ENCODE peak calls at places on chromosome 17, in five cellular contexts. One of them, this sample, is unnamed.

GRCh38 chr17:57004944-57005579 is 27.1 kb downstream of the SCPEP1 start:
- DNase-seq in keratinocyte: no peak
- DNase-seq in AG04449: no peak
- DNase-seq in fibroblast of the aortic adventitia: no peak
- DNase-seq in astrocyte of the cerebellum: no peak
- DNase-seq in this sample: no peak

GRCh38 chr17:39243155-39243554 is 17.4 kb upstream of the STAC2 start:
- DNase-seq in keratinocyte: no peak
- DNase-seq in AG04449: no peak
- DNase-seq in fibroblast of the aortic adventitia: no peak
- DNase-seq in astrocyte of the cerebellum: no peak
- DNase-seq in this sample: no peak

GRCh38 chr17:39674702-39675389 is 6.6 kb downstream of the PNMT start:
- DNase-seq in keratinocyte: no peak
- DNase-seq in AG04449: no peak
- DNase-seq in fibroblast of the aortic adventitia: peak
- DNase-seq in astrocyte of the cerebellum: no peak
- DNase-seq in this sample: peak

GRCh38 chr17:2064980-2065785 is 10.3 kb downstream of the HIC1 start:
- DNase-seq in keratinocyte: no peak
- DNase-seq in AG04449: no peak
- DNase-seq in fibroblast of the aortic adventitia: peak
- DNase-seq in astrocyte of the cerebellum: no peak
- DNase-seq in this sample: peak

GRCh38 chr17:17084317-17084835 is 42.1 kb downstream of the MPRIP start:
- DNase-seq in keratinocyte: no peak
- DNase-seq in AG04449: no peak
- DNase-seq in fibroblast of the aortic adventitia: no peak
- DNase-seq in astrocyte of the cerebellum: no peak
- DNase-seq in this sample: no peak

GRCh38 chr17:80362428-80363119 is 52.4 kb upstream of the ENDOV start:
- DNase-seq in keratinocyte: no peak
- DNase-seq in AG04449: no peak
- DNase-seq in fibroblast of the aortic adventitia: peak
- DNase-seq in astrocyte of the cerebellum: no peak
- DNase-seq in this sample: peak

GRCh38 chr17:77733576-77734296 is 224.8 kb upstream of the TNRC6C start:
- DNase-seq in keratinocyte: no peak
- DNase-seq in AG04449: no peak
- DNase-seq in fibroblast of the aortic adventitia: no peak
- DNase-seq in astrocyte of the cerebellum: no peak
- DNase-seq in this sample: no peak

GRCh38 chr17:67477687-67478086 is 100.6 kb downstream of the PITPNC1 start:
- DNase-seq in keratinocyte: peak
- DNase-seq in AG04449: no peak
- DNase-seq in fibroblast of the aortic adventitia: peak
- DNase-seq in astrocyte of the cerebellum: no peak
- DNase-seq in this sample: no peak

GRCh38 chr17:55770220-55770870 is 19.5 kb downstream of the PCTP start:
- DNase-seq in keratinocyte: no peak
- DNase-seq in AG04449: peak
- DNase-seq in fibroblast of the aortic adventitia: peak
- DNase-seq in astrocyte of the cerebellum: peak
- DNase-seq in this sample: peak

GRCh38 chr17:74276561-74277009 is 2.6 kb downstream of the DNAI2 start:
- DNase-seq in keratinocyte: no peak
- DNase-seq in AG04449: no peak
- DNase-seq in fibroblast of the aortic adventitia: peak
- DNase-seq in astrocyte of the cerebellum: no peak
- DNase-seq in this sample: no peak

GRCh38 chr17:81193051-81193410 is 27.0 kb upstream of the AATK start:
- DNase-seq in keratinocyte: no peak
- DNase-seq in AG04449: no peak
- DNase-seq in fibroblast of the aortic adventitia: no peak
- DNase-seq in astrocyte of the cerebellum: no peak
- DNase-seq in this sample: no peak

GRCh38 chr17:70040336-70040735 is 34.7 kb upstream of the KCNJ16 start:
- DNase-seq in keratinocyte: no peak
- DNase-seq in AG04449: no peak
- DNase-seq in fibroblast of the aortic adventitia: peak
- DNase-seq in astrocyte of the cerebellum: no peak
- DNase-seq in this sample: peak

GRCh38 chr17:676060-676745 is 38.4 kb downstream of the VPS53 start:
- DNase-seq in keratinocyte: no peak
- DNase-seq in AG04449: no peak
- DNase-seq in fibroblast of the aortic adventitia: peak
- DNase-seq in astrocyte of the cerebellum: peak
- DNase-seq in this sample: no peak

GRCh38 chr17:66835476-66835875 is 559 bp downstream of the CACNG5 start:
- DNase-seq in keratinocyte: no peak
- DNase-seq in AG04449: no peak
- DNase-seq in fibroblast of the aortic adventitia: no peak
- DNase-seq in astrocyte of the cerebellum: no peak
- DNase-seq in this sample: no peak

DNA sequence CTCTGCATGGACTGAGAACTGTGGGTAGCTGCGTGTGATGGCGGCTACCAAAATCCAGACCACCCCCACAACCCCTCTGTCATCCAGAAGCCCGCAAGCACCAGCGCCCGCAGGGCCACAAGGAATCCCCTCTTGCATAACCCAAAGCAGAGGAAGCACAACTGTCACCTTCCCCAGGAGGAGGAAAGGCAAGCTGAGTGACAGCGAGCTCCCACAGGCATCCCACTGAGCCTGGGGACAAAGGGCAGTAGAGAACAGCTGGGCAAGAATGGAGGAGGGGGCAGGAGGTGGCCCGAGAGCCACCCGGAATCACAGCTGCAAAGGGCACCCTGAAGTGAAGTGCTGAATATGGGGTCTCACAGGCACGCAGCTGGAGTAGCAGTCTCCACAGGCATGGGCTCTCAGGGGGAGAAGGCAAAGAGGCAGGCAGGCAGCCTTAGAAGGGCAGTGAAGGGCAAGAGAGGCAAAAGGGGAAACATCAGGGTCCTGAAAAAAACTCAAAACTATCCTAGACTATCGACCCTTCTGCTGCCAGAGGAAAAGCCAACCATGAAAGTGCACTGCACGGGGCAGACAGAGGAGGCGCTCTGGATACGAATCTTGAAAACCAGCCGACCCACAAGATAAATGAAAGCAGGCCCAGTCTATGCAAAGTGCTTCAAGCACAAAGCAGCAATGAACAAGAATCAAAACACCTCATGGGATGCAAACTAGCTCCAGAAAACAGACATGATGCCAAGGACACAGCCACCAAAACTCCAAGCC is 17.1 kb downstream of the USP36 start:
- DNase-seq in keratinocyte: no peak
- DNase-seq in AG04449: no peak
- DNase-seq in fibroblast of the aortic adventitia: no peak
- DNase-seq in astrocyte of the cerebellum: no peak
- DNase-seq in this sample: no peak
- TF ChIP-seq CTCF in keratinocyte: no peak
- TF ChIP-seq CTCF in AG04449: no peak
- TF ChIP-seq CTCF in fibroblast of the aortic adventitia: no peak
- TF ChIP-seq CTCF in astrocyte of the cerebellum: no peak
- TF ChIP-seq CTCF in this sample: no peak

DNA sequence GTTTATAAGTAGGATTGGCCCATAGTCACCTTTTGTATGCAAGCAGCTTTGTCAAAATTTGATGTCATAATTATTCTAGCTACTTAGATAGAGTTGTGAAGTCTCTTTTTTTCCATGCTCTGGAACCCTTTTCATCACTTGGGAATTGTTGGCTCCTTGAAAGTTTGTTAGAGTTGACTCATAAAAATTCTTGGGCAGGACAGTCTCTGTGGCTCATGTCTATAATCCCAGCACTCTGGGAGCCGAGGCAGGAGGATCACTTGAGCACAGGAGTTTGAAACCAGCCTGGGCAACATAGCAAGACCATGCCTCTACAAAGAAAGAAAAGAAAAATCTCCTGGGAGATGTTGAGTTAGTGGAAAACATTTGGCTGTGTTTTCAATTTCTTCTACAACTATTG is 45.7 kb upstream of the MRC2 start:
- DNase-seq in keratinocyte: no peak
- DNase-seq in AG04449: no peak
- DNase-seq in fibroblast of the aortic adventitia: peak
- DNase-seq in astrocyte of the cerebellum: no peak
- DNase-seq in this sample: no peak
- H3K4me3 ChIP-seq in keratinocyte: no peak
- H3K4me3 ChIP-seq in AG04449: no peak
- H3K4me3 ChIP-seq in fibroblast of the aortic adventitia: no peak
- H3K4me3 ChIP-seq in astrocyte of the cerebellum: no peak
- H3K4me3 ChIP-seq in this sample: no peak

DNA sequence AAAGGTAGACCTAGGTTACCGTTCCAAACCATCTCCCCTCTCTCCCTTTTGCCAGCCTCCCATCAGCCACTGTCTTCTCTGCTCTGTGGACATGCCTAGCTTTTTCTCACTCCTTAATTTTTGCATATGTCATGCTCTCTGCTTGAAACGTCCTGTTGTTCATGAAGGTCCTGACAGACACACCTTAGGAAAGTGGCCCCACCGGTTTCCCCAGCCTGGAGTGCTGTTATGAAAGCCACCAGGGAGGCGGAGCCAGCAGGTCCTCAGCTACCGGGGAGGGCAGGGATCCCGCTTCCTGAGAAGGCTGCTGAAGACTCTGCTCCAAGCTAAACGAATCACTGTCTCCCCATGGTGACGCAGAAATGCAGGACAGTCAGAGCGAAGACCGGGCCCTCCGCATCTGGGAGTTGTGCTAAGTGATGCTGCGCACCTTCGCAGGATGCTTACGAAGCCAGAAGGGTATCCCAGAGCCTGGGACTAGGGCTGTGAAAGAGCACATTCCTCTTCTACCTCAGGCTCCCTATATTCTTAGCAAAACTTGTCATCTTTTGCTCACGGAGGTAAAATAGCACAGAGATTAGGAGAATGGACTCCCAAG is 2.3 kb upstream of the SLC16A11 start:
- DNase-seq in keratinocyte: no peak
- DNase-seq in AG04449: no peak
- DNase-seq in fibroblast of the aortic adventitia: no peak
- DNase-seq in astrocyte of the cerebellum: no peak
- DNase-seq in this sample: no peak
- TF ChIP-seq CTCF in keratinocyte: no peak
- TF ChIP-seq CTCF in AG04449: no peak
- TF ChIP-seq CTCF in fibroblast of the aortic adventitia: no peak
- TF ChIP-seq CTCF in astrocyte of the cerebellum: no peak
- TF ChIP-seq CTCF in this sample: no peak

DNA sequence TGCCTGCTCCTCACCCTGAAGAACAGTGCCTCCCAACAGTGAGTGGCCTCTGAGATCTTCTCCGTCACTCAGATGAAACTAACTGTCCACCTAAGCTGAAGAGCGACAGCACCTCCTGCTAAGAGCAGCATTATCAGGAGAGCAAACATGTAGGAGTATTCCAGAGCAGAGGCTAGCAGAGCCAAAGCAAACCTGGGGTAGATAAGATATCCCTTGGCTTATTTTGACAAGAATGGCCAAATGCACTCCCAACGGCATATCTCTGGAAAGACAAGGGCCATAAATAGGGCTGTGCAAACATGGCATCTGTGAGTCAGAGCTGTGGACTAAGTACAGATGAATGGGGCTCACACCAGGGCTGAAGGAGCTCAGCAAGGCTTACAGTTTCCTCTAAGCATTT is 96.3 kb downstream of the NDEL1 start:
- DNase-seq in keratinocyte: no peak
- DNase-seq in AG04449: no peak
- DNase-seq in fibroblast of the aortic adventitia: peak
- DNase-seq in astrocyte of the cerebellum: no peak
- DNase-seq in this sample: peak
- H3K4me3 ChIP-seq in keratinocyte: no peak
- H3K4me3 ChIP-seq in AG04449: no peak
- H3K4me3 ChIP-seq in fibroblast of the aortic adventitia: no peak
- H3K4me3 ChIP-seq in astrocyte of the cerebellum: no peak
- H3K4me3 ChIP-seq in this sample: no peak